ENCODE peak calls at places on chromosome 4, in eight cellular contexts. S is ascending aorta; P is astrocyte of the spinal cord; D is tibial artery; G is heart right ventricle; T is Jurkat, Clone E6-1; O is CD8-positive, alpha-beta T cell; E is GM12878. F is an unnamed sample.

GRCh38 chr4:103011378-103012025 is 8.0 kb downstream of the SLC9B1 start:
- DNase-seq in S (no peak), O (no peak), P (no peak), D (no peak), T (no peak), G (no peak), E (no peak), F (peak)

GRCh38 chr4:58214376-58214775 is 1104.2 kb upstream of the IGFBP7 start:
- DNase-seq in D (no peak), P (no peak), E (no peak), O (no peak), T (no peak), S (no peak), G (no peak), F (no peak)

GRCh38 chr4:7418131-7418943 is 16.4 kb downstream of the PSAPL1 start:
- DNase-seq in D (peak), O (no peak), P (no peak), T (no peak), G (no peak), S (peak), E (no peak), F (no peak)

GRCh38 chr4:31408136-31408535 is 688.0 kb downstream of the PCDH7 start:
- DNase-seq in S (no peak), P (no peak), D (no peak), O (no peak), E (no peak), G (no peak), T (no peak), F (no peak)

GRCh38 chr4:181364504-181364903 is 878.7 kb upstream of the TENM3 start:
- DNase-seq in D (no peak), T (no peak), P (peak), G (no peak), S (no peak), O (no peak), E (no peak), F (no peak)

GRCh38 chr4:186904104-186904503 is 180.4 kb upstream of the FAT1 start:
- DNase-seq in E (no peak), D (no peak), S (no peak), T (no peak), O (no peak), P (peak), G (no peak), F (peak)

GRCh38 chr4:97942137-97942536 is 201.1 kb downstream of the STPG2 start:
- DNase-seq in E (no peak), O (no peak), G (no peak), P (peak), S (no peak), D (no peak), T (no peak), F (peak)

GRCh38 chr4:60682901-60683300 is 517.2 kb upstream of the ADGRL3 start:
- DNase-seq in G (no peak), E (no peak), D (no peak), P (peak), S (no peak), O (no peak), T (no peak), F (peak)

GRCh38 chr4:69823481-69824186 is 36.3 kb downstream of the SULT1E1 start:
- DNase-seq in E (no peak), O (peak), T (peak), S (no peak), P (peak), D (no peak), G (no peak), F (peak)

GRCh38 chr4:106530034-106530361 is 161.4 kb upstream of the GIMD1 start:
- DNase-seq in O (no peak), D (no peak), P (no peak), T (no peak), E (no peak), S (no peak), G (no peak), F (no peak)
- H3K4me3 ChIP-seq in O (no peak), D (no peak), P (no peak), T (no peak), E (no peak), S (no peak), G (no peak), F (no peak)

DNA sequence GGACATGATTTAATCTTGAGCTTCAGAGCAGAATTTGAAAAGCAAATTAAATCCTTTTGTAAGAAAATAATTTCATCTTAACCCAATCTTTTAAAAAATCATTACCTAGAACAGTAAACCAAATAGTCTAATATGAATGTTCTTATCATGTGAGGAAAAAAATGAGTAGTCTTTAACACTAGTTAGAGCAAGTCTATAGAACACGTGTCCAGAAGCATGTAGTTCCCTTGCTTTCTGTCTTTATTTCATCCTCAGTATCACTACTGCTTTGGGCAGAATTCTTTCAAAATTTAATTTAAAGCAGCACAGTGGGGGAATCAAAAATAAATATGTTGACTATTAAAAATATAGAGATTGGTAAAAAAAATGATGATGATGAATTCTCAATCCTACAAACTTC is 2.1 kb downstream of the RBM47 start:
- DNase-seq in T (no peak), S (no peak), P (no peak), G (no peak), E (no peak), D (no peak), O (no peak), F (no peak)
- H3K4me3 ChIP-seq in T (no peak), S (peak), P (no peak), G (no peak), E (peak), D (no peak), O (no peak), F (no peak)

DNA sequence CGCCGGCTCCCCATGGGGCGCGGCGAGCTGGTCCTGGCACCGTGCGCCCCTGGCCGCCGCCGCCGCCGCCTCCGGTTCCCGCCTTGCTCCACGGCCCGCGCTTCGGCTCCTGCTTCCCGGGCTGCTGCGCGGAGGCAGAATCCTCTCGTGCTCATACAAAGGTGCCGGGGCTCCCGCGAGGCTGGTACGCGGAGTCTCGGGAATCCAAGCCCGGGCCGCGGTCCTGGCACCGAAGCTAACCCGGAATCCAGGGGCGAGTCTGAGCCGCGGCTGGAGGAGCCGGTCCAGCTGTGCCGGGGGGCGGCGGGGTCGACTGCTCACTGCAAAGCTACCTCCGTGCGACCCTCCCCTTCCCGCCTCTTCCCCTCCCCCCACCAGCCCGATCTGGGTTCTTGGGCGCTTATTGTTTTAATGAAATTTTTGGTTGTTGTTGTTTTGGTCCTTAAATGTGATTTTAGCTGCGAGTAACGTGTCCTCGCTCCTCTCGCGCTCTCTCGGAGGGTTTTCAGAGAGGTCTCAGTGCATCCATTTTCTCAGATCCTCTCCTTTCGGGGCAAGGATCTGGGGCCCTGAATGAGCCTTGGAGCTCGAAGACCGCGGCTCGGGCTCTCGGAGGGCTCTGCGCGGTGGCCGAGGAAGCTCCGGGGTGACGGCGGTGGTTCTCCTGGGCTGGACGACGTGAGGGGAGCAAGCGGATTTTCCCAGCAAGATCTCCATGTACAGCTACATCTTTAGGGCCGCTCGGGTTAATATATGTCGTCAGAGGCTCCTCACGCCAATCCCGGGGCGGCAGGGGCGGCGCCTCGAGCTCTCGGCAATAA is at the start of gene HAND2:
- DNase-seq in E (no peak), G (peak), P (no peak), S (no peak), O (no peak), T (no peak), D (peak), F (peak)
- H3K4me3 ChIP-seq in E (no peak), G (peak), P (peak), S (peak), O (peak), T (no peak), D (peak), F (peak)

GRCh38 chr4:128302775-128303174 is 15.2 kb upstream of the PGRMC2 start:
- DNase-seq in P (no peak), T (no peak), D (no peak), G (no peak), E (no peak), S (no peak), O (no peak), F (no peak)
- H3K4me3 ChIP-seq in P (no peak), T (no peak), D (no peak), G (no peak), E (no peak), S (no peak), O (no peak), F (no peak)

DNA sequence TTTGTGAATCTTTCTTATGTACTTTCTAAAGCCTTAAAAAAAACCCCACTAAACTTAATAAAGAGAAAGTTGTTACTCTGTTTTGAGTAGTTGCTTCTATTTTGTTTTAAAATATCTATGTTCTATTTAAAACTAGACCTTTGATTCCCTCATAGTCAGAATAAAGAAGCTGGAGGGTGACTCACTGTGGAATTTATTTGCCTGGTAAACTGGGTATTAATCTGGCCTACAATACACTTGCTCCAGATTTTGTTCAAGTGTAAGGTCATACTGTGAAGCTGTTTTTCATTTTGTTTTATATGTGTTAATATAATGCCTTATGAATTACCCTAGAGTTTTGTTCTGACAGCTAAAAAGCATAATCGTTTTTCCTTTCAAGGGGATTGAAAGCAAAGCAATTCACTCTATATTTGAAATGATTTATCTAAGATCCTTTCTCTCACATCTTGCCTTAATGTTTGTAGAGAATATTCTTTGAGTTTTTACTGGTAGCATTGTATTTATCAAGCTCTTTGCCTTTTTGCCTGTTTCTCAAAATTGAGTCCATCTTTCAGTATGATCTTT is 277.4 kb upstream of the PITX2 start:
- DNase-seq in P (peak), S (no peak), D (no peak), T (no peak), O (no peak), E (no peak), G (no peak), F (no peak)
- H3K4me3 ChIP-seq in P (no peak), S (no peak), D (no peak), T (no peak), O (no peak), E (no peak), G (no peak), F (no peak)

DNA sequence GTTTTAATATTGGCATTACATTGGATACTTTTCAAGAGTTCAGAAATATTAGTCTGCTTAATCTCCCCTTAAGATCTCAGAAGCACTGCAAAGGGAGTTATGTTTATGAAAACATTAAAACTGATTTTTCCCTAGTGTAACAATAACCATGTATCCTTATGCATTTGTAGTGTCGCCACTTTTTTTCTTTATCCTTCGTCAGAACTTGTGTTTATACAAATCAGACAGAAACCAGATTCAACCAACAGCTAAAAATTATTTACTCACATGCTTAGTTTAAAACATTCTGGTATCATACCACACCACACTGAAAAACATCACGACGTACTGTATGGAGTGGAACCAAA is 1.3 kb downstream of the SETD7 start:
- DNase-seq in S (no peak), T (no peak), E (no peak), D (no peak), G (no peak), P (no peak), O (no peak), F (no peak)
- H3K4me3 ChIP-seq in S (peak), T (peak), E (peak), D (peak), G (peak), P (peak), O (peak), F (peak)

GRCh38 chr4:153204247-153205027 is at the start of gene TRIM2:
- DNase-seq in D (peak), G (peak), O (no peak), E (no peak), P (peak), T (no peak), S (no peak), F (peak)
- H3K4me3 ChIP-seq in D (no peak), G (peak), O (no peak), E (no peak), P (peak), T (no peak), S (peak), F (peak)